ENCODE peak calls at places on chromosome 5, in nine cellular contexts. One of them, this sample, is unnamed.

GRCh38 chr5:127561254-127561653 is 43.8 kb downstream of the PRRC1 start:
- DNase-seq in bronchial epithelial cell: peak
- DNase-seq in cardiac muscle cell: peak
- DNase-seq in CD8-positive, alpha-beta memory T cell: no peak
- DNase-seq in stomach: no peak
- DNase-seq in astrocyte: peak
- DNase-seq in right cardiac atrium: no peak
- DNase-seq in HCT116: no peak
- DNase-seq in AG10803: peak
- DNase-seq in this sample: peak

GRCh38 chr5:136202800-136203199 is 9.8 kb upstream of the SMIM32 start:
- DNase-seq in cardiac muscle cell: peak
- DNase-seq in astrocyte: no peak
- DNase-seq in right cardiac atrium: no peak
- DNase-seq in HCT116: no peak
- DNase-seq in AG10803: no peak
- DNase-seq in stomach: no peak
- DNase-seq in CD8-positive, alpha-beta memory T cell: no peak
- DNase-seq in bronchial epithelial cell: no peak
- DNase-seq in this sample: no peak

GRCh38 chr5:78633710-78634109 is 14.9 kb downstream of the LHFPL2 start:
- DNase-seq in stomach: no peak
- DNase-seq in astrocyte: peak
- DNase-seq in bronchial epithelial cell: no peak
- DNase-seq in right cardiac atrium: no peak
- DNase-seq in HCT116: no peak
- DNase-seq in CD8-positive, alpha-beta memory T cell: no peak
- DNase-seq in AG10803: peak
- DNase-seq in cardiac muscle cell: peak
- DNase-seq in this sample: peak

GRCh38 chr5:14465086-14465485 is 116.5 kb upstream of the OTULINL start:
- DNase-seq in HCT116: no peak
- DNase-seq in astrocyte: peak
- DNase-seq in cardiac muscle cell: peak
- DNase-seq in stomach: no peak
- DNase-seq in CD8-positive, alpha-beta memory T cell: no peak
- DNase-seq in right cardiac atrium: no peak
- DNase-seq in bronchial epithelial cell: no peak
- DNase-seq in AG10803: peak
- DNase-seq in this sample: peak

GRCh38 chr5:125408582-125409069 is 662.2 kb upstream of the ZNF608 start:
- DNase-seq in AG10803: peak
- DNase-seq in CD8-positive, alpha-beta memory T cell: no peak
- DNase-seq in bronchial epithelial cell: peak
- DNase-seq in astrocyte: peak
- DNase-seq in right cardiac atrium: no peak
- DNase-seq in cardiac muscle cell: peak
- DNase-seq in HCT116: peak
- DNase-seq in stomach: no peak
- DNase-seq in this sample: peak

GRCh38 chr5:13771011-13771571 is 173.4 kb downstream of the DNAH5 start:
- DNase-seq in cardiac muscle cell: no peak
- DNase-seq in AG10803: peak
- DNase-seq in right cardiac atrium: no peak
- DNase-seq in HCT116: no peak
- DNase-seq in stomach: no peak
- DNase-seq in astrocyte: peak
- DNase-seq in bronchial epithelial cell: no peak
- DNase-seq in CD8-positive, alpha-beta memory T cell: no peak
- DNase-seq in this sample: peak

GRCh38 chr5:88502179-88503064 is 233.8 kb upstream of the TMEM161B start:
- DNase-seq in bronchial epithelial cell: no peak
- DNase-seq in cardiac muscle cell: peak
- DNase-seq in astrocyte: peak
- DNase-seq in right cardiac atrium: no peak
- DNase-seq in CD8-positive, alpha-beta memory T cell: no peak
- DNase-seq in AG10803: no peak
- DNase-seq in HCT116: no peak
- DNase-seq in stomach: no peak
- DNase-seq in this sample: peak

GRCh38 chr5:179698935-179699639 is at the start of gene CANX:
- DNase-seq in AG10803: no peak
- DNase-seq in astrocyte: no peak
- DNase-seq in CD8-positive, alpha-beta memory T cell: no peak
- DNase-seq in HCT116: no peak
- DNase-seq in right cardiac atrium: no peak
- DNase-seq in bronchial epithelial cell: no peak
- DNase-seq in cardiac muscle cell: no peak
- DNase-seq in stomach: no peak
- DNase-seq in this sample: no peak

GRCh38 chr5:59597690-59598546 is 295.6 kb downstream of the PDE4D start:
- DNase-seq in astrocyte: no peak
- DNase-seq in stomach: no peak
- DNase-seq in CD8-positive, alpha-beta memory T cell: no peak
- DNase-seq in bronchial epithelial cell: no peak
- DNase-seq in HCT116: no peak
- DNase-seq in cardiac muscle cell: no peak
- DNase-seq in AG10803: no peak
- DNase-seq in right cardiac atrium: no peak
- DNase-seq in this sample: no peak

GRCh38 chr5:98414938-98415337 is 358.5 kb upstream of the RGMB start:
- DNase-seq in right cardiac atrium: no peak
- DNase-seq in HCT116: no peak
- DNase-seq in astrocyte: peak
- DNase-seq in CD8-positive, alpha-beta memory T cell: no peak
- DNase-seq in stomach: no peak
- DNase-seq in AG10803: peak
- DNase-seq in bronchial epithelial cell: peak
- DNase-seq in cardiac muscle cell: peak
- DNase-seq in this sample: peak

GRCh38 chr5:180423133-180423532 is 70.0 kb upstream of the GFPT2 start:
- DNase-seq in HCT116: no peak
- DNase-seq in stomach: no peak
- DNase-seq in right cardiac atrium: no peak
- DNase-seq in astrocyte: no peak
- DNase-seq in bronchial epithelial cell: no peak
- DNase-seq in CD8-positive, alpha-beta memory T cell: no peak
- DNase-seq in cardiac muscle cell: peak
- DNase-seq in AG10803: no peak
- DNase-seq in this sample: no peak

GRCh38 chr5:34718516-34718915 is 62.4 kb downstream of the RAI14 start:
- DNase-seq in bronchial epithelial cell: no peak
- DNase-seq in cardiac muscle cell: no peak
- DNase-seq in AG10803: no peak
- DNase-seq in CD8-positive, alpha-beta memory T cell: no peak
- DNase-seq in astrocyte: no peak
- DNase-seq in right cardiac atrium: no peak
- DNase-seq in HCT116: no peak
- DNase-seq in stomach: no peak
- DNase-seq in this sample: peak

GRCh38 chr5:72067682-72068470 is 39.4 kb upstream of the MAP1B start:
- DNase-seq in bronchial epithelial cell: peak
- DNase-seq in CD8-positive, alpha-beta memory T cell: no peak
- DNase-seq in HCT116: peak
- DNase-seq in right cardiac atrium: no peak
- DNase-seq in cardiac muscle cell: peak
- DNase-seq in stomach: no peak
- DNase-seq in astrocyte: peak
- DNase-seq in AG10803: peak
- DNase-seq in this sample: peak

GRCh38 chr5:115262405-115263247 is at the start of gene PGGT1B:
- DNase-seq in astrocyte: peak
- DNase-seq in HCT116: peak
- DNase-seq in AG10803: peak
- DNase-seq in stomach: peak
- DNase-seq in bronchial epithelial cell: peak
- DNase-seq in right cardiac atrium: peak
- DNase-seq in CD8-positive, alpha-beta memory T cell: peak
- DNase-seq in cardiac muscle cell: peak
- DNase-seq in this sample: peak

GRCh38 chr5:74763504-74763903 is 3.4 kb downstream of the GFM2 start:
- DNase-seq in bronchial epithelial cell: peak
- DNase-seq in stomach: no peak
- DNase-seq in AG10803: no peak
- DNase-seq in cardiac muscle cell: no peak
- DNase-seq in HCT116: no peak
- DNase-seq in right cardiac atrium: no peak
- DNase-seq in CD8-positive, alpha-beta memory T cell: no peak
- DNase-seq in astrocyte: no peak
- DNase-seq in this sample: peak

GRCh38 chr5:122130152-122130551 is 806 bp downstream of the ZNF474 start:
- DNase-seq in AG10803: no peak
- DNase-seq in CD8-positive, alpha-beta memory T cell: no peak
- DNase-seq in bronchial epithelial cell: no peak
- DNase-seq in astrocyte: no peak
- DNase-seq in cardiac muscle cell: no peak
- DNase-seq in right cardiac atrium: no peak
- DNase-seq in HCT116: no peak
- DNase-seq in stomach: no peak
- DNase-seq in this sample: peak

GRCh38 chr5:172696171-172696849 is 55.2 kb downstream of the NEURL1B start:
- DNase-seq in bronchial epithelial cell: no peak
- DNase-seq in stomach: no peak
- DNase-seq in HCT116: no peak
- DNase-seq in AG10803: peak
- DNase-seq in right cardiac atrium: peak
- DNase-seq in cardiac muscle cell: peak
- DNase-seq in CD8-positive, alpha-beta memory T cell: no peak
- DNase-seq in astrocyte: no peak
- DNase-seq in this sample: no peak

GRCh38 chr5:40797273-40798011 is 732 bp downstream of the PRKAA1 start:
- DNase-seq in right cardiac atrium: peak
- DNase-seq in CD8-positive, alpha-beta memory T cell: peak
- DNase-seq in bronchial epithelial cell: peak
- DNase-seq in AG10803: peak
- DNase-seq in astrocyte: peak
- DNase-seq in cardiac muscle cell: peak
- DNase-seq in HCT116: peak
- DNase-seq in stomach: peak
- DNase-seq in this sample: peak

GRCh38 chr5:133939668-133940067 is 28.8 kb downstream of the C5orf15 start:
- DNase-seq in HCT116: no peak
- DNase-seq in cardiac muscle cell: no peak
- DNase-seq in right cardiac atrium: no peak
- DNase-seq in AG10803: no peak
- DNase-seq in CD8-positive, alpha-beta memory T cell: no peak
- DNase-seq in bronchial epithelial cell: no peak
- DNase-seq in stomach: no peak
- DNase-seq in astrocyte: no peak
- DNase-seq in this sample: no peak

GRCh38 chr5:72328172-72328571 is 8.0 kb downstream of the PTCD2 start:
- DNase-seq in right cardiac atrium: peak
- DNase-seq in bronchial epithelial cell: no peak
- DNase-seq in AG10803: peak
- DNase-seq in astrocyte: peak
- DNase-seq in cardiac muscle cell: peak
- DNase-seq in CD8-positive, alpha-beta memory T cell: no peak
- DNase-seq in HCT116: no peak
- DNase-seq in stomach: peak
- DNase-seq in this sample: no peak

GRCh38 chr5:169805527-169805934 is 168.5 kb downstream of the DOCK2 start:
- DNase-seq in HCT116: no peak
- DNase-seq in stomach: no peak
- DNase-seq in AG10803: peak
- DNase-seq in right cardiac atrium: no peak
- DNase-seq in bronchial epithelial cell: no peak
- DNase-seq in cardiac muscle cell: peak
- DNase-seq in astrocyte: peak
- DNase-seq in CD8-positive, alpha-beta memory T cell: no peak
- DNase-seq in this sample: peak

GRCh38 chr5:80153586-80154126 is 102.2 kb downstream of the SERINC5 start:
- DNase-seq in AG10803: no peak
- DNase-seq in CD8-positive, alpha-beta memory T cell: no peak
- DNase-seq in cardiac muscle cell: no peak
- DNase-seq in stomach: no peak
- DNase-seq in HCT116: no peak
- DNase-seq in astrocyte: no peak
- DNase-seq in bronchial epithelial cell: no peak
- DNase-seq in right cardiac atrium: no peak
- DNase-seq in this sample: no peak

GRCh38 chr5:11468334-11469039 is 435.8 kb downstream of the CTNND2 start:
- DNase-seq in CD8-positive, alpha-beta memory T cell: no peak
- DNase-seq in HCT116: no peak
- DNase-seq in astrocyte: peak
- DNase-seq in right cardiac atrium: no peak
- DNase-seq in stomach: no peak
- DNase-seq in AG10803: no peak
- DNase-seq in bronchial epithelial cell: peak
- DNase-seq in cardiac muscle cell: no peak
- DNase-seq in this sample: no peak

GRCh38 chr5:75847561-75848021 is 130.4 kb upstream of the POC5 start:
- DNase-seq in right cardiac atrium: no peak
- DNase-seq in HCT116: no peak
- DNase-seq in bronchial epithelial cell: no peak
- DNase-seq in stomach: no peak
- DNase-seq in AG10803: no peak
- DNase-seq in astrocyte: no peak
- DNase-seq in CD8-positive, alpha-beta memory T cell: no peak
- DNase-seq in cardiac muscle cell: no peak
- DNase-seq in this sample: no peak
- H3K4me3 ChIP-seq in right cardiac atrium: no peak
- H3K4me3 ChIP-seq in HCT116: no peak
- H3K4me3 ChIP-seq in bronchial epithelial cell: no peak
- H3K4me3 ChIP-seq in stomach: no peak
- H3K4me3 ChIP-seq in AG10803: no peak
- H3K4me3 ChIP-seq in astrocyte: no peak
- H3K4me3 ChIP-seq in CD8-positive, alpha-beta memory T cell: no peak
- H3K4me3 ChIP-seq in cardiac muscle cell: no peak
- H3K4me3 ChIP-seq in this sample: no peak

GRCh38 chr5:160020969-160021368 is 12.0 kb downstream of the TTC1 start:
- DNase-seq in astrocyte: peak
- DNase-seq in HCT116: no peak
- DNase-seq in bronchial epithelial cell: no peak
- DNase-seq in right cardiac atrium: no peak
- DNase-seq in stomach: no peak
- DNase-seq in cardiac muscle cell: no peak
- DNase-seq in CD8-positive, alpha-beta memory T cell: no peak
- DNase-seq in AG10803: no peak
- DNase-seq in this sample: peak
- H3K4me3 ChIP-seq in astrocyte: no peak
- H3K4me3 ChIP-seq in HCT116: no peak
- H3K4me3 ChIP-seq in bronchial epithelial cell: no peak
- H3K4me3 ChIP-seq in right cardiac atrium: no peak
- H3K4me3 ChIP-seq in stomach: no peak
- H3K4me3 ChIP-seq in cardiac muscle cell: no peak
- H3K4me3 ChIP-seq in CD8-positive, alpha-beta memory T cell: no peak
- H3K4me3 ChIP-seq in AG10803: no peak
- H3K4me3 ChIP-seq in this sample: no peak

GRCh38 chr5:132258102-132259060 is 885 bp downstream of the PDLIM4 start:
- DNase-seq in HCT116: no peak
- DNase-seq in astrocyte: peak
- DNase-seq in stomach: no peak
- DNase-seq in cardiac muscle cell: peak
- DNase-seq in CD8-positive, alpha-beta memory T cell: no peak
- DNase-seq in AG10803: peak
- DNase-seq in right cardiac atrium: no peak
- DNase-seq in bronchial epithelial cell: peak
- DNase-seq in this sample: peak
- H3K4me3 ChIP-seq in HCT116: no peak
- H3K4me3 ChIP-seq in astrocyte: peak
- H3K4me3 ChIP-seq in stomach: peak
- H3K4me3 ChIP-seq in cardiac muscle cell: peak
- H3K4me3 ChIP-seq in CD8-positive, alpha-beta memory T cell: no peak
- H3K4me3 ChIP-seq in AG10803: peak
- H3K4me3 ChIP-seq in right cardiac atrium: peak
- H3K4me3 ChIP-seq in bronchial epithelial cell: peak
- H3K4me3 ChIP-seq in this sample: peak

GRCh38 chr5:114055318-114055788 is 306.5 kb upstream of the KCNN2 start:
- DNase-seq in AG10803: peak
- DNase-seq in stomach: peak
- DNase-seq in HCT116: no peak
- DNase-seq in astrocyte: peak
- DNase-seq in CD8-positive, alpha-beta memory T cell: no peak
- DNase-seq in right cardiac atrium: peak
- DNase-seq in cardiac muscle cell: peak
- DNase-seq in bronchial epithelial cell: no peak
- DNase-seq in this sample: peak
- H3K4me3 ChIP-seq in AG10803: peak
- H3K4me3 ChIP-seq in stomach: peak
- H3K4me3 ChIP-seq in HCT116: no peak
- H3K4me3 ChIP-seq in astrocyte: peak
- H3K4me3 ChIP-seq in CD8-positive, alpha-beta memory T cell: no peak
- H3K4me3 ChIP-seq in right cardiac atrium: peak
- H3K4me3 ChIP-seq in cardiac muscle cell: peak
- H3K4me3 ChIP-seq in bronchial epithelial cell: no peak
- H3K4me3 ChIP-seq in this sample: peak

This sample was measured in choroid plexus epithelial cell.